ENCODE peak calls at places on chromosome 7, in eight cellular contexts. I is heart right ventricle, F is hypothalamus, E is T-cell, M is A549, U is HS-5, O is choroid plexus epithelial cell, H is GM20000. K is an unnamed sample.

GRCh38 chr7:157150825-157151412 is 12.2 kb downstream of the UBE3C start:
- DNase-seq in M (no peak), H (no peak), F (no peak), O (peak; percentile 65), U (no peak), E (no peak), I (peak; percentile 29), K (no peak)

GRCh38 chr7:145105561-145105960 is 269.7 kb upstream of the TPK1 start:
- DNase-seq in U (no peak), I (no peak), O (no peak), M (no peak), F (no peak), E (no peak), H (no peak), K (no peak)

GRCh38 chr7:794671-795329 is 37.5 kb upstream of the SUN1 start:
- DNase-seq in F (no peak), E (no peak), M (no peak), H (no peak), U (no peak), O (no peak), I (no peak), K (no peak)

GRCh38 chr7:129780257-129781127 is 169.0 kb downstream of the NRF1 start:
- DNase-seq in E (peak; percentile 38), M (peak; percentile 90), O (no peak), I (no peak), H (no peak), F (no peak), U (peak; percentile 23), K (no peak)

GRCh38 chr7:140397784-140398750 is at the start of gene SLC37A3:
- DNase-seq in H (peak; percentile 94), E (peak; percentile 81), M (peak; percentile 75), I (peak; percentile 86), U (no peak), F (peak; percentile 38), O (peak; percentile 77), K (peak; percentile 87)

GRCh38 chr7:42639930-42640329 is 271.9 kb downstream of the C7orf25 start:
- DNase-seq in F (no peak), I (no peak), H (no peak), E (no peak), M (no peak), U (peak; percentile 14), O (peak; percentile 4), K (no peak)

GRCh38 chr7:151588982-151589381 is 69.3 kb upstream of the RHEB start:
- DNase-seq in U (no peak), H (no peak), M (no peak), O (no peak), E (no peak), I (no peak), F (no peak), K (no peak)

GRCh38 chr7:131328387-131329175 is 905 bp downstream of the MKLN1 start:
- DNase-seq in F (no peak), U (no peak), E (no peak), H (peak; percentile 34), O (peak; percentile 46), M (no peak), I (no peak), K (no peak)

GRCh38 chr7:112211348-112211907 is 4.9 kb downstream of the ZNF277 start:
- DNase-seq in M (peak; percentile 59), E (no peak), U (no peak), H (no peak), O (peak; percentile 71), F (no peak), I (no peak), K (no peak)

GRCh38 chr7:136938476-136938875 is 70.0 kb downstream of the CHRM2 start:
- DNase-seq in M (no peak), U (no peak), I (no peak), O (no peak), H (no peak), F (no peak), E (no peak), K (no peak)

GRCh38 chr7:129457101-129457500 is 22.9 kb downstream of the STRIP2 start:
- DNase-seq in I (no peak), U (no peak), O (no peak), F (no peak), H (no peak), E (no peak), M (no peak), K (no peak)

GRCh38 chr7:134421998-134422397 is 36.9 kb downstream of the AKR1B1 start:
- DNase-seq in H (no peak), E (no peak), O (no peak), U (no peak), I (no peak), F (no peak), M (peak; percentile 94), K (no peak)

GRCh38 chr7:78198756-78199155 is 400.2 kb downstream of the PHTF2 start:
- DNase-seq in F (no peak), E (no peak), H (no peak), O (no peak), U (no peak), M (no peak), I (no peak), K (no peak)

GRCh38 chr7:102830206-102830605 is 81.4 kb downstream of the FAM185A start:
- DNase-seq in F (no peak), M (no peak), U (no peak), I (no peak), H (no peak), O (peak; percentile 55), E (no peak), K (no peak)

GRCh38 chr7:136957391-136957790 is 88.9 kb downstream of the CHRM2 start:
- DNase-seq in U (no peak), H (no peak), M (no peak), F (no peak), E (no peak), I (no peak), O (peak; percentile 26), K (no peak)

GRCh38 chr7:27955011-27955410 is 215.0 kb downstream of the TAX1BP1 start:
- DNase-seq in E (no peak), I (no peak), F (no peak), M (no peak), O (no peak), U (no peak), H (no peak), K (no peak)

GRCh38 chr7:142696456-142697179 is 52.7 kb upstream of the PRSS1 start:
- DNase-seq in O (no peak), M (no peak), I (no peak), E (no peak), U (no peak), F (no peak), H (no peak), K (no peak)

GRCh38 chr7:117230276-117231046 is 92.4 kb downstream of the WNT2 start:
- DNase-seq in U (peak; percentile 48), F (no peak), E (no peak), H (peak; percentile 26), M (no peak), O (peak; percentile 95), I (no peak), K (no peak)

GRCh38 chr7:46751471-46751870 is 830.4 kb upstream of the IGFBP3 start:
- DNase-seq in U (no peak), I (no peak), M (no peak), H (no peak), E (no peak), O (no peak), F (no peak), K (no peak)

GRCh38 chr7:55158541-55158940 is 139.7 kb downstream of the EGFR start:
- DNase-seq in U (no peak), E (no peak), I (no peak), H (no peak), M (no peak), O (peak; percentile 67), F (no peak), K (no peak)

K was measured in head of caudate nucleus.